ENCODE peak calls at places on chromosomes 3 and 15, in seven cellular contexts. T is BE2C, M is GM12878, P is coronary artery, H is right cardiac atrium, L is Right ventricle myocardium superior, V is lower lobe of right lung. Q is an unnamed sample.

GRCh38 chr3:4398120-4398740 is 68.8 kb downstream of the SUMF1 start:
- DNase-seq in T (no peak), M (no peak), P (no peak), H (no peak), L (no peak), V (no peak), Q (no peak)

GRCh38 chr3:81483046-81483445 is 278.4 kb downstream of the GBE1 start:
- DNase-seq in T (no peak), M (no peak), P (no peak), H (no peak), L (no peak), V (no peak), Q (no peak)

GRCh38 chr3:71217640-71218222 is 365.8 kb downstream of the FOXP1 start:
- DNase-seq in T (no peak), M (no peak), P (no peak), H (no peak), L (no peak), V (no peak), Q (no peak)

GRCh38 chr3:22606938-22607337 is 596.2 kb upstream of the UBE2E2 start:
- DNase-seq in T (no peak), M (no peak), P (no peak), H (no peak), L (no peak), V (no peak), Q (no peak)

GRCh38 chr3:170532573-170532972 is 53.3 kb downstream of the SLC7A14 start:
- DNase-seq in T (no peak), M (no peak), P (no peak), H (no peak), L (no peak), V (no peak), Q (no peak)

GRCh38 chr3:70849911-70850699 is 537.7 kb upstream of the MDFIC2 start:
- DNase-seq in T (no peak), M (no peak), P (no peak), H (no peak), L (no peak), V (no peak), Q (no peak)

GRCh38 chr15:99450896-99451358 is 114.9 kb upstream of the MEF2A start:
- DNase-seq in T (peak; percentile 48), M (no peak), P (peak; percentile 78), H (peak; percentile 89), L (peak; percentile 87), V (peak; percentile 80), Q (no peak)

GRCh38 chr15:40722934-40723333 is 28.0 kb downstream of the RAD51 start:
- DNase-seq in T (no peak), M (no peak), P (no peak), H (no peak), L (no peak), V (no peak), Q (no peak)

GRCh38 chr3:49867871-49868321 is 1.8 kb downstream of the CAMKV start:
- DNase-seq in T (no peak), M (no peak), P (no peak), H (no peak), L (no peak), V (no peak), Q (no peak)

GRCh38 chr3:40170395-40170794 is 139.1 kb upstream of the EIF1B start:
- DNase-seq in T (no peak), M (peak; percentile 66), P (no peak), H (no peak), L (no peak), V (no peak), Q (peak; percentile 55)

GRCh38 chr3:182375921-182376320 is 417.4 kb upstream of the ATP11B start:
- DNase-seq in T (no peak), M (no peak), P (no peak), H (no peak), L (no peak), V (no peak), Q (no peak)

GRCh38 chr3:188349276-188349962 is 195.5 kb downstream of the LPP start:
- DNase-seq in T (no peak), M (no peak), P (no peak), H (no peak), L (no peak), V (no peak), Q (no peak)

GRCh38 chr15:77533986-77534385 is 98.7 kb downstream of the LINGO1 start:
- DNase-seq in T (no peak), M (no peak), P (no peak), H (no peak), L (no peak), V (no peak), Q (no peak)

GRCh38 chr3:64097920-64098319 is 74.6 kb upstream of the PSMD6 start:
- DNase-seq in T (no peak), M (no peak), P (no peak), H (no peak), L (no peak), V (no peak), Q (no peak)

GRCh38 chr3:112775011-112775742 is 71.5 kb downstream of the CD200R1L start:
- DNase-seq in T (no peak), M (no peak), P (no peak), H (peak; percentile 47), L (no peak), V (no peak), Q (no peak)

GRCh38 chr15:99439524-99439835 is 126.3 kb upstream of the MEF2A start:
- DNase-seq in T (peak; percentile 1), M (no peak), P (peak; percentile 50), H (no peak), L (peak; percentile 9), V (no peak), Q (no peak)

GRCh38 chr3:4741404-4742307 is 237.6 kb upstream of the BHLHE40 start:
- DNase-seq in T (no peak), M (no peak), P (peak; percentile 91), H (peak; percentile 75), L (peak; percentile 58), V (no peak), Q (no peak)

GRCh38 chr3:54905936-54906335 is 21.9 kb downstream of the LRTM1 start:
- DNase-seq in T (no peak), M (no peak), P (no peak), H (no peak), L (no peak), V (no peak), Q (no peak)

GRCh38 chr3:105731686-105732085 is 137.1 kb downstream of the CBLB start:
- DNase-seq in T (no peak), M (no peak), P (no peak), H (no peak), L (no peak), V (no peak), Q (no peak)

GRCh38 chr15:72092011-72092410 is 25.9 kb downstream of the MYO9A start:
- DNase-seq in T (no peak), M (no peak), P (no peak), H (no peak), L (no peak), V (no peak), Q (no peak)

GRCh38 chr3:66898155-66898554 is 100.0 kb upstream of the KBTBD8 start:
- DNase-seq in T (no peak), M (no peak), P (no peak), H (no peak), L (no peak), V (no peak), Q (no peak)

GRCh38 chr3:112671930-112672715 is 31.2 kb upstream of the CCDC80 start:
- DNase-seq in T (no peak), M (no peak), P (no peak), H (no peak), L (no peak), V (no peak), Q (no peak)

GRCh38 chr3:186241910-186242821 is 119.9 kb downstream of the DGKG start:
- DNase-seq in T (peak; percentile 92), M (no peak), P (peak; percentile 77), H (peak; percentile 72), L (peak; percentile 84), V (peak; percentile 85), Q (no peak)

GRCh38 chr15:80436511-80437307 is 32.5 kb downstream of the ARNT2 start:
- DNase-seq in T (no peak), M (no peak), P (no peak), H (no peak), L (no peak), V (no peak), Q (no peak)

GRCh38 chr3:85586018-85586417 is 627.2 kb downstream of the CADM2 start:
- DNase-seq in T (no peak), M (no peak), P (no peak), H (no peak), L (no peak), V (no peak), Q (no peak)

GRCh38 chr15:72197045-72197459 is 535 bp downstream of the GRAMD2A start:
- DNase-seq in T (no peak), M (no peak), P (no peak), H (no peak), L (no peak), V (no peak), Q (no peak)

GRCh38 chr3:196287405-196288140 is at the start of gene PCYT1A:
- DNase-seq in T (peak; percentile 92), M (peak; percentile 66), P (peak; percentile 94), H (peak; percentile 93), L (peak; percentile 95), V (peak; percentile 95), Q (peak; percentile 76)

GRCh38 chr3:130433306-130433705 is 83.7 kb upstream of the COL6A6 start:
- DNase-seq in T (no peak), M (no peak), P (no peak), H (no peak), L (no peak), V (no peak), Q (no peak)

GRCh38 chr3:24523195-24523594 is 28.5 kb upstream of the THRB start:
- DNase-seq in T (no peak), M (no peak), P (no peak), H (no peak), L (no peak), V (no peak), Q (no peak)

GRCh38 chr3:131110087-131110486 is 83.4 kb downstream of the NEK11 start:
- DNase-seq in T (no peak), M (no peak), P (no peak), H (no peak), L (no peak), V (no peak), Q (no peak)